ENCODE peak calls at places on chromosomes 7 and 10, in seven cellular contexts. Q is PC-9, O is Peyer's patch, E is kidney, B is GM06990, H is coronary artery, D is cardiac fibroblast. T is an unnamed sample.

GRCh38 chr7:112869111-112869774 is 79.0 kb upstream of the TMEM168 start:
- DNase-seq in Q (no peak), O (no peak), E (no peak), B (peak; percentile 30), H (no peak), D (peak; percentile 54), T (peak; percentile 46)

GRCh38 chr7:82444220-82445049 is 858 bp upstream of the CACNA2D1 start:
- DNase-seq in Q (peak; percentile 55), O (peak; percentile 57), E (peak; percentile 75), B (peak; percentile 4), H (no peak), D (no peak), T (no peak)

GRCh38 chr10:14889318-14889717 is 10.7 kb downstream of the SUV39H2 start:
- DNase-seq in Q (no peak), O (no peak), E (no peak), B (no peak), H (no peak), D (peak; percentile 22), T (no peak)

GRCh38 chr10:109977382-109977806 is 30.4 kb upstream of the ADD3 start:
- DNase-seq in Q (no peak), O (peak; percentile 77), E (no peak), B (no peak), H (peak; percentile 78), D (peak; percentile 45), T (no peak)

GRCh38 chr7:113561446-113561845 is 357.4 kb downstream of the PPP1R3A start:
- DNase-seq in Q (no peak), O (no peak), E (no peak), B (no peak), H (no peak), D (peak; percentile 32), T (no peak)

GRCh38 chr10:53331460-53331859 is 558.9 kb upstream of the MBL2 start:
- DNase-seq in Q (no peak), O (no peak), E (no peak), B (no peak), H (no peak), D (no peak), T (no peak)

GRCh38 chr10:28463141-28463540 is 69.8 kb upstream of the WAC start:
- DNase-seq in Q (no peak), O (no peak), E (no peak), B (no peak), H (no peak), D (no peak), T (no peak)

GRCh38 chr10:35613597-35614226 is 8.6 kb downstream of the GJD4 start:
- DNase-seq in Q (no peak), O (no peak), E (no peak), B (no peak), H (no peak), D (peak; percentile 63), T (no peak)

GRCh38 chr7:65840446-65840845 is 32.4 kb upstream of the VKORC1L1 start:
- DNase-seq in Q (no peak), O (no peak), E (no peak), B (peak; percentile 8), H (no peak), D (no peak), T (no peak)

GRCh38 chr7:24911213-24911603 is 68.8 kb downstream of the OSBPL3 start:
- DNase-seq in Q (no peak), O (no peak), E (no peak), B (peak; percentile 43), H (no peak), D (peak; percentile 58), T (no peak)

GRCh38 chr7:136138991-136139390 is 161.8 kb upstream of the MTPN start:
- DNase-seq in Q (no peak), O (no peak), E (no peak), B (no peak), H (no peak), D (no peak), T (no peak)

GRCh38 chr10:86346169-86346793 is 20.3 kb downstream of the GRID1 start:
- DNase-seq in Q (no peak), O (peak; percentile 7), E (peak; percentile 59), B (no peak), H (no peak), D (no peak), T (peak; percentile 30)

GRCh38 chr7:138258194-138258554 is 181.9 kb downstream of the AKR1D1 start:
- DNase-seq in Q (no peak), O (no peak), E (no peak), B (no peak), H (no peak), D (no peak), T (no peak)

DNA sequence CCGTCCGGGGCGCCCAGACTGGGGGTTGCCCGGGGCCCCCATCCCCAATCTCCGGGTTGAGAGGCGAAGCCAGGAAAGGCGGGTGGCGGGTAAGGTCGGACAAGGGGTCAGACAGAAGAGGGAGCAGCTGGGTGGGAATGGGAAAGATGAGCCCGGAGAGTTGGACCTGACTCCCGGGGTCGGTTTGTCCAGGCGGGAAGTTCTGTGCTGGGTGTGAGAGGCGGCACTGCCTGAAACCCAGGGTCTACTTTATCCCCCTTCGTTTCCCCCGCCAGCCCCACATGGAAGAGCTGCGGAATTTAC is 675 bp downstream of the SLC4A2 start:
- DNase-seq in Q (no peak), O (no peak), E (no peak), B (no peak), H (no peak), D (no peak), T (no peak)
- TF ChIP-seq CTCF in Q (peak; percentile 42), O (no peak), E (no peak), B (no peak), H (no peak), D (no peak), T (no peak)

DNA sequence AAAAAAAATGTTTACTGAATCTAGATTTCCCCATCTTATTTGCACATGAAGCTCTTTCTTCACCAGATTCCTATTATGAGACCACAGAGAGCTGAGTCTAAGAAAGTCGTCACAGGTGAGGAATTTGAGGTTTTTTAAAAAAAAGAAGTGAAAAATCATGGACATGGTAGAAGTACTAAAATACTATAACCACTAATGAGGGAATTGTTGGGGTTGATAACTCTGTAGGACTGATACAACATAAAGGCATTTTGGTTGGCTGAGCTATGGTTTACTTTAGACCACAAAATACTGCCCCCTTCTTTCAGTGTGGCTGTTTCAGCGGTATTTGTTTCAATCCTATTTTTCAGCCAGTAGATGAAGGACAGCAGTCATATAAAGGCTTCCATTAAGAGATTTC is 1111.3 kb downstream of the TYW1 start:
- DNase-seq in Q (no peak), O (no peak), E (no peak), B (no peak), H (no peak), D (no peak), T (no peak)
- TF ChIP-seq CTCF in Q (no peak), O (no peak), E (no peak), B (no peak), H (no peak), D (no peak), T (no peak)

GRCh38 chr10:11835061-11835460 is 11.9 kb downstream of the PROSER2 start:
- DNase-seq in Q (no peak), O (no peak), E (no peak), B (no peak), H (no peak), D (no peak), T (no peak)
- TF ChIP-seq CTCF in Q (no peak), O (no peak), E (no peak), B (no peak), H (no peak), D (no peak), T (no peak)

DNA sequence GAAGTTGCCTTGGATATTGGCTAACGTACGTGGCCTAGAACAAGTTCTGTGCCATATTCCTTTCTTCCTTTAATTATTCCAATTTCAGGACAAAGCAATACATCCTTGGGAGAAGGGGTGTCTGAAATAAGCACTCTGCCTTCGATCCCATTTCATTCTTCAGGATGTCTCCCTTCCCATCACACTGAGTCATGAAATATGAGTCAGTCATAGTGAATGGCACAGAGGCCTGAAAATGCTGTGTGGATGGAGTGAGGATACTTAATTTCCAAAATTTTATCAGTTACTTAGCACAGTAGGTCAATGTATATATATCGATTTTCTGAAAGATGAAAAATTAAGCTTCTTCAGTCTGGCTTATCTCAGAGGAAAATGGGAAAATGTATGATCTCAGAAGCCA is 19.5 kb downstream of the EVX1 start:
- DNase-seq in Q (no peak), O (no peak), E (no peak), B (no peak), H (no peak), D (no peak), T (no peak)
- TF ChIP-seq CTCF in Q (no peak), O (no peak), E (no peak), B (no peak), H (no peak), D (no peak), T (no peak)

T was measured in CD14-positive monocyte.